ENCODE peak calls at places on chromosomes 11 and 22, in eight cellular contexts. U is upper lobe of right lung, O is left ventricle myocardium inferior, H is adrenal gland, X is lower lobe of right lung, C is psoas muscle, G is coronary artery, Q is AG04449. J is an unnamed sample.

GRCh38 chr11:117058761-117059233 is 39.4 kb downstream of the SIK3 start:
- DNase-seq in G (no peak), C (no peak), H (no peak), Q (no peak), O (no peak), X (no peak), U (no peak), J (peak)

GRCh38 chr11:2761131-2762030 is 61.6 kb upstream of the KCNQ1OT1 start:
- DNase-seq in O (no peak), C (no peak), U (peak), H (peak), G (peak), Q (no peak), X (peak), J (no peak)

GRCh38 chr11:119389611-119390254 is 8.2 kb upstream of the USP2 start:
- DNase-seq in U (no peak), X (no peak), H (no peak), G (no peak), Q (no peak), C (no peak), O (no peak), J (no peak)

GRCh38 chr22:34437140-34437539 is 516.9 kb upstream of the LARGE1 start:
- DNase-seq in H (no peak), X (no peak), Q (no peak), O (no peak), G (no peak), C (no peak), U (no peak), J (no peak)

GRCh38 chr11:47002366-47002765 is 65.8 kb downstream of the CSTPP1 start:
- DNase-seq in U (no peak), X (no peak), C (no peak), H (no peak), O (no peak), G (no peak), Q (no peak), J (no peak)

GRCh38 chr11:10500757-10501684 is 40.0 kb downstream of the RNF141 start:
- DNase-seq in C (no peak), X (no peak), G (no peak), H (no peak), O (no peak), Q (no peak), U (no peak), J (no peak)

GRCh38 chr11:29018631-29019030 is 910.4 kb downstream of the METTL15 start:
- DNase-seq in O (no peak), C (no peak), H (no peak), Q (peak), G (no peak), X (no peak), U (no peak), J (peak)

GRCh38 chr22:25970348-25970995 is 198.8 kb upstream of the SEZ6L start:
- DNase-seq in U (no peak), H (no peak), G (no peak), Q (no peak), O (peak), C (peak), X (no peak), J (no peak)

GRCh38 chr11:117960406-117960805 is 25.8 kb upstream of the IL10RA start:
- DNase-seq in O (no peak), G (no peak), Q (no peak), X (no peak), C (no peak), U (no peak), H (no peak), J (no peak)

GRCh38 chr11:124920870-124921609 is 2.0 kb downstream of the HEPN1 start:
- DNase-seq in H (peak), O (peak), Q (no peak), X (peak), C (peak), G (no peak), U (peak), J (peak)

GRCh38 chr11:59102259-59102765 is 4.7 kb upstream of the FAM111B start:
- DNase-seq in O (peak), C (peak), G (no peak), H (peak), X (peak), Q (no peak), U (peak), J (peak)
- H3K4me3 ChIP-seq in O (peak), C (peak), G (peak), H (no peak), X (peak), Q (peak), U (peak), J (peak)

DNA sequence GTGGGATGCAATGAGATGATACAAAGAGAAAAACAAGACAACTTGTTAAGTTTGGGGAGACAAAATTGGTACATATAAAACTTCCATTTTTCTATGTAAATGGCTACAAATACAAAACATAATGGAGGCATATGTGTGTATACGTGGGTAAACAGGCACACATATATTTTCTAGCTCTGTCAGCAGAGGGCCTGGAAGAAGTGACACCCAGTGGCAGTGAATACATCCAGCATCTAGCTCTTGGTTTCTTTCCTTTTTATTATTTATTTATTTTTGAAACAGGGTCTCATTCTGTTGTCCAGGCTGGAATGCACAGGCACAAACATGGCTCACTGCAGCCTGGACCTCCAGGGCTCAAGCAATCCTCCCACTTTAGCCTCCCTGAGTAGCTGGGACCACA is 5.0 kb upstream of the RASL10A start:
- DNase-seq in C (no peak), X (no peak), O (no peak), U (no peak), Q (no peak), H (no peak), G (no peak), J (no peak)
- TF ChIP-seq CTCF in C (no peak), X (no peak), O (peak), U (no peak), Q (no peak), H (no peak), G (no peak), J (peak)

DNA sequence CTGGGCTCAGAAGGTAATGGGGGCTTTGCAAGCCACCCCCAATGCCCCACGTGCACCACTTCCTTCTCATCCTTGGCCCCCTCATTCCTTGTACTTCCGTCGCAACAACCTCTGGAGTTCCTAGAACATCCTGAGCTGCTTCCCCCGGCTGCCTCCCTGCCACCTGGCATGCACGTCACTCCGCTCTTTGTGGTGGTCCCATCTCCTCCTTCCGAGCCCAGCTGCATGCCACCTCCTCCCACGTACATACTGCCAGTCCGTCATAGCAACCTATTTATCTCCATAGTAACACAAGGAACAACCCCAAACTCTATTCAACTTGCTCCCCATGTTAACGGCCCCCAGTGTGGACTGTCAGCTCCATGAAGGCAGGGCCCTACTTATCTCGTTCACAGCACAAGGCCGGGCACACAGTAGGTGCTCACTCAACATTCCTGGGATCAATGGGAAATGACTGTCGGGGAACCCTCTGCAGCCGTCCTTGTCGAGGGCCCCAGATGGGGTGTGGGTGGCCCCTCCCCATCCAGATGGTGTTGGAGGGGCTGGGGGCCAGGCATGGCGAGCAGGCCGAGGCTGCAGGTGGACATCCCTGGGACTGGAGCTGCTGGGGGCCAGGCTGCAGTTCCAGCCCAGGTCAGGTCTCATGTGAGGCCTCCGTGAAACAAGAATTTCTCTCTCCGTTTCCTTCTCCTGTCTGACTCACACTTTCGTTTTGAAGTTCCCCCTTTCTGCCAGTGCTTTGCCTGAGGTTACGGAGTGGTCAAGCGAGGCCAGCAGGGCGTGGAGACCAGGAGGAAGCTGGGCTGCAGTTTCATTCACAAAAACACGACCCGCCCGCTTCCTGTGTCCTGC is 4.2 kb downstream of the MYEOV start:
- DNase-seq in G (no peak), X (peak), Q (no peak), C (peak), O (peak), U (peak), H (peak), J (peak)
- H3K4me3 ChIP-seq in G (peak), X (peak), Q (peak), C (peak), O (peak), U (peak), H (no peak), J (peak)

DNA sequence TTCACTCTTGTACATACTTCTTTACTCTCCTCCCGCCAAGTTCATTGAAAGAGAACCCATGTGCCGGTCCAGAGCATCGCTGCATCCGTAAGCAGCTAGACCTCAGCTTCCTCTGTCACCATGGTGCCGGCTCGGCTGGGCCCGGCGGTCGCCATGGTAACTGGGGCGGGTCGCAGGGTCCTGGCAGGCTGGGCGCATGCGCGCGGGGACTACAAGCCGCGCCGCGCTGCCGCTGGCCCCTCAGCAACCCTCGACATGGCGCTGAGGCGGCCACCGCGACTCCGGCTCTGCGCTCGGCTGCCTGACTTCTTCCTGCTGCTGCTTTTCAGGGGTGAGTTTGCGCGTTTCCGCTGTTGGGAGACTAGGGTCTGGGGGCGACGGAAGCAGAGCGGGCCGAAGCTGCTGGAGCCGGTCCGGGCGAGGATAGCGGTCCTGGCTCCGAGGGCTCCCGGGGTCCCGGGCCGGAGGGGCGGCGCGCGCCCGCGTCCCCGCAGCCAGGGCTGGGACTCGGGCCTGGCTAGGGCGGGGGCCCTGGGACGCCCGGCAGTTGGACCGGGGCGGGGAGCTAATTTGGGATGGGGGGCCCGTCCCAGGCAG is at the start of gene JAM3:
- DNase-seq in H (peak), Q (peak), G (peak), X (peak), C (peak), O (peak), U (peak), J (peak)
- TF ChIP-seq CTCF in H (no peak), Q (no peak), G (no peak), X (no peak), C (no peak), O (no peak), U (no peak), J (no peak)

DNA sequence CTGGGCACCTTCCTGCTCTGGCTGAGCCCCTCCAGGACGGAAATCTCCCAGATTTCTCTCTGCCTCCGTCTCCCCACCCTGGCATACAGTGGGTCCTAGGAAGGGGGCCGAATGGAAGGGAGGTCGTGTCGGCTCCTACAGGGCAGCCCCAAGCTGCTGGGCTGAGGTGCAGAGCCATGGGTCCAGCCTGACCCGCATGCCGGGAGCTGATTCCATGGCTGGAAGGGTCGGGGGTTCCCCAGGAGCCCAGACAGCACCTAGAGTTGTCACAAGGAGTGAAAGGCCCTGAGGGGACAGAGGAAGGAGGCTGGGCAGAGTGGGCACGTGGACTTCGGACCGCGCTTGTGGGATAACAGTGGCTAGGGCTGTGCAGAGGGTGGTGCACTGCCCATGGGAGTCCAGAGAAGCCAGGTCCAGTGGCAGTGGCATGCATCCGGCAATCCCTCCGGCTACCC is 16.5 kb downstream of the CCND1 start:
- DNase-seq in X (peak), C (no peak), U (peak), O (no peak), G (no peak), Q (no peak), H (no peak), J (no peak)
- H3K4me3 ChIP-seq in X (no peak), C (no peak), U (no peak), O (no peak), G (no peak), Q (no peak), H (no peak), J (no peak)

DNA sequence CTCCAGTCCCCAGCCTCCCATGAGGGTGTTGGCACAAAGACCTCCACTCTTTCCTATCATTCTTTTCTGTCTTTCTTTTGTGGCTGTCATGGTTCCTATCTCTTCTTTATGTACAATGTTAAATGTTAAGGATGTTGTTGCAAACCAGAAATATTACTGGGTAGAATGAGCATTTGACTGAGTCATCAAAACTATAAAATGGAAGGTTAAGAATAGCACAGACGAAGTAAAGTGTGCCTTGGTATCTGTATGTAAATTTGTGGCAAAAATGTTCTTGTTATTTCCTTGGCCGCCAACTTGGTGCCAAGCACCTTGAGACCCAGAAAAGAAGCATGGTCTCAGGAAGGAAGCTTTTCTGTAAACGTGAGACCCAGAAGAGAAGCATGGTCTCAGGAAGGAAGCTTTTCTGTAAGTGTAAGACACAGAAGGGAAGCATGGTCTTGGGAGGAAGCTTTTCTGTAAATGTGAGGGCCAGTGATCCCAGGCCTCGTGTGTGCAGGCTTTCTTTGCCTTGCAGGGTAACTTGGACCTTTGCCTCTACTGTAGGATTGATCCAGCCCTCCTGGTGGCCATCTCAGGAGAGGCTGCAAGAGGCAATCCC is 6.7 kb upstream of the PKP3 start:
- DNase-seq in Q (no peak), G (no peak), U (no peak), C (no peak), O (no peak), X (no peak), H (no peak), J (no peak)
- TF ChIP-seq CTCF in Q (peak), G (no peak), U (no peak), C (no peak), O (no peak), X (no peak), H (no peak), J (no peak)

DNA sequence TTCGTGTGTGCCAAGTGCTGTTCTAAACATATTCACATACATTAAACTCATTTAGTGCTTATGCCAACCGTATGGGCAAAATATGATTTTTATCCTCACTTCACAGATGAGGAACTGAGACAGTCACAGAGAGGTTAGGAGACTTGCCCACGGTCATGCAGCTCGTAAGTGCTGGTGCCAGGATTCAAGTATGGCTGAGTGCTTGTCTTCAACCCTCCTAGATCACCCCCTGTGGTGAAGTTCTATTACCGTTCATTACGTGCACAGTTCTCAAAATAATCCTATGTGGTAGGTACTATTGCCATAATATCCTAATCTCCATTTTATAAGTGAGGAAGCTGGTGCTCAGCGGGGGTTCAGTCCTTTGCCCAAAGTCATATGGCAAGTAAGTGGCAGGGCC is 1.5 kb downstream of the MIEF1 start:
- DNase-seq in C (no peak), X (peak), G (no peak), U (no peak), H (no peak), Q (no peak), O (no peak), J (no peak)
- H3K4me3 ChIP-seq in C (peak), X (peak), G (peak), U (peak), H (no peak), Q (peak), O (peak), J (peak)

GRCh38 chr11:72927380-72927779 is 113.2 kb downstream of the ATG16L2 start:
- DNase-seq in H (no peak), Q (no peak), X (no peak), O (no peak), U (no peak), G (no peak), C (no peak), J (no peak)

GRCh38 chr11:72926076-72926475 is 111.9 kb downstream of the ATG16L2 start:
- DNase-seq in Q (no peak), X (no peak), H (no peak), G (no peak), U (no peak), O (no peak), C (no peak), J (no peak)

GRCh38 chr11:72921028-72921716 is 107.0 kb downstream of the ATG16L2 start:
- DNase-seq in X (no peak), Q (no peak), U (no peak), O (no peak), H (no peak), C (no peak), G (no peak), J (no peak)

GRCh38 chr11:72925656-72926055 is 111.4 kb downstream of the ATG16L2 start:
- DNase-seq in U (no peak), O (no peak), C (no peak), G (no peak), X (no peak), Q (no peak), H (no peak), J (no peak)

DNA sequence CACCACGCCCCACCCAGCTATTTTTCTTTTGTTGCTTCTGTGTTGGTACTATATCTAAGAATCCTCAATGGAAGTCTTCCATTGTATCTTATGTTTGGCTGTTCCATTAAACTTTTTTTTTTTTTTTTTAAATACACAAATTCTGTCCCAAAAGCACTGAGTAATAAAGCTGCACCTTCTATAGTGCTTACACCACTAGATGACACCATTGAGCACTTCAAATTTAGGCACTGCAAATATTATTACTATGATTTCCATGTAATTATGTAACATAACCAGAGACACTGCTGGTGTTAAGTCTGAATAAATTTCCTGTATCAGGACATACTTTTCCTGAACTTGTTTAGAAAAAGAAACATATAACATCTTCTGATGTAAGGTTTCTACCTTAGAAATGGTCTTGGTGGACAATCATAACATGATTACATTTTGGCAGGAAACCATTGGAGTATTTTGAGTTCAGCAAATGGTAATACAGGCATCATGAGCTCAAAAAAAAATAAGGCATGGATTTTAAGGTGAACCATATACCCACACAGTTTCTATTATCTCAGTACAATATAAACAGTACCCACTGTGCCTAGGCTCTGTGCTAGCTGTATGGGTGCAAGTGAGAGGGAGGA is 110.5 kb downstream of the ATG16L2 start:
- DNase-seq in X (no peak), U (no peak), C (no peak), Q (no peak), O (no peak), G (no peak), H (no peak), J (peak)
- TF ChIP-seq CTCF in X (peak), U (peak), C (peak), Q (peak), O (peak), G (no peak), H (peak), J (peak)